ENCODE peak calls at places on chromosomes 12 and 14, in four cellular contexts. D, G, X and L are unnamed samples.
A peak's percentile ranks its signal among the peaks of the same experiment; 100 is the strongest.

GRCh38 chr14:87522575-87522974 is 470.4 kb downstream of the GALC start:
- DNase-seq in D (peak; percentile 22), G (no peak), X (no peak), L (peak; percentile 64)

GRCh38 chr14:41505491-41505890 is 101.2 kb upstream of the LRFN5 start:
- DNase-seq in D (peak; percentile 5), G (no peak), X (no peak), L (no peak)

GRCh38 chr14:70804556-70805162 is 4.7 kb downstream of the MAP3K9 start:
- DNase-seq in D (no peak), G (no peak), X (no peak), L (no peak)

GRCh38 chr12:108664338-108665258 is 30.9 kb upstream of the SELPLG start:
- DNase-seq in D (peak; percentile 91), G (peak; percentile 93), X (peak; percentile 89), L (peak; percentile 91)

GRCh38 chr12:15859136-15859535 is 23.1 kb upstream of the STRAP start:
- DNase-seq in D (no peak), G (no peak), X (no peak), L (no peak)

GRCh38 chr14:68462683-68463082 is 330.2 kb downstream of the ZFP36L1 start:
- DNase-seq in D (no peak), G (peak; percentile 22), X (no peak), L (no peak)

GRCh38 chr12:2902287-2902880 is 11.7 kb downstream of the TULP3 start:
- DNase-seq in D (peak; percentile 13), G (no peak), X (no peak), L (no peak)

GRCh38 chr12:32107376-32108267 is 975 bp downstream of the BICD1 start:
- DNase-seq in D (peak; percentile 19), G (peak; percentile 71), X (peak; percentile 18), L (peak; percentile 16)

GRCh38 chr14:72172597-72172996 is 240.4 kb downstream of the RGS6 start:
- DNase-seq in D (no peak), G (no peak), X (no peak), L (no peak)

GRCh38 chr12:111745201-111745600 is 21.5 kb upstream of the ALDH2 start:
- DNase-seq in D (no peak), G (no peak), X (no peak), L (no peak)

GRCh38 chr14:22218729-22219128 is 370.3 kb downstream of the DAD1 start:
- DNase-seq in D (no peak), G (no peak), X (no peak), L (no peak)

GRCh38 chr12:92927055-92927435 is 2.0 kb downstream of the EEA1 start:
- DNase-seq in D (peak; percentile 19), G (peak; percentile 66), X (no peak), L (no peak)

GRCh38 chr14:82047777-82048470 is 514.3 kb upstream of the SEL1L start:
- DNase-seq in D (no peak), G (no peak), X (no peak), L (no peak)

GRCh38 chr14:34063042-34063441 is 112.2 kb upstream of the EGLN3 start:
- DNase-seq in D (no peak), G (no peak), X (no peak), L (no peak)

GRCh38 chr14:32225378-32225920 is 22.4 kb upstream of the RNU6-8 start:
- DNase-seq in D (no peak), G (no peak), X (no peak), L (no peak)

GRCh38 chr12:54749191-54749818 is 101.1 kb upstream of the DCD start:
- DNase-seq in D (peak; percentile 68), G (peak; percentile 42), X (peak; percentile 34), L (peak; percentile 59)

GRCh38 chr14:22434901-22435565 is 154.0 kb downstream of the DAD1 start:
- DNase-seq in D (no peak), G (no peak), X (no peak), L (no peak)

GRCh38 chr14:92986254-92987147 is 63.6 kb downstream of the CHGA start:
- DNase-seq in D (peak; percentile 52), G (peak; percentile 52), X (no peak), L (peak; percentile 34)

GRCh38 chr14:105089746-105090492 is 24.7 kb upstream of the GPR132 start:
- DNase-seq in D (peak; percentile 11), G (no peak), X (no peak), L (no peak)

GRCh38 chr14:105092912-105093425 is 27.7 kb upstream of the GPR132 start:
- DNase-seq in D (peak; percentile 90), G (peak; percentile 44), X (peak; percentile 71), L (peak; percentile 56)

GRCh38 chr14:105092124-105092911 is 27.1 kb upstream of the GPR132 start:
- DNase-seq in D (peak; percentile 79), G (no peak), X (no peak), L (no peak)

GRCh38 chr14:105090493-105091334 is 25.5 kb upstream of the GPR132 start:
- DNase-seq in D (peak; percentile 92), G (peak; percentile 67), X (peak; percentile 95), L (peak; percentile 94)

GRCh38 chr14:105091335-105092123 is 26.3 kb upstream of the GPR132 start:
- DNase-seq in D (peak; percentile 69), G (peak; percentile 30), X (no peak), L (peak; percentile 93)
- TF ChIP-seq CTCF in D (no peak), G (no peak), X (no peak), L (no peak)

GRCh38 chr12:64256166-64256800 is 34.2 kb upstream of the KICS2 start:
- DNase-seq in D (peak; percentile 80), G (peak; percentile 54), X (no peak), L (peak; percentile 24)
- TF ChIP-seq CTCF in D (peak; percentile 74), G (peak; percentile 91), X (peak; percentile 83), L (peak; percentile 65)

DNA sequence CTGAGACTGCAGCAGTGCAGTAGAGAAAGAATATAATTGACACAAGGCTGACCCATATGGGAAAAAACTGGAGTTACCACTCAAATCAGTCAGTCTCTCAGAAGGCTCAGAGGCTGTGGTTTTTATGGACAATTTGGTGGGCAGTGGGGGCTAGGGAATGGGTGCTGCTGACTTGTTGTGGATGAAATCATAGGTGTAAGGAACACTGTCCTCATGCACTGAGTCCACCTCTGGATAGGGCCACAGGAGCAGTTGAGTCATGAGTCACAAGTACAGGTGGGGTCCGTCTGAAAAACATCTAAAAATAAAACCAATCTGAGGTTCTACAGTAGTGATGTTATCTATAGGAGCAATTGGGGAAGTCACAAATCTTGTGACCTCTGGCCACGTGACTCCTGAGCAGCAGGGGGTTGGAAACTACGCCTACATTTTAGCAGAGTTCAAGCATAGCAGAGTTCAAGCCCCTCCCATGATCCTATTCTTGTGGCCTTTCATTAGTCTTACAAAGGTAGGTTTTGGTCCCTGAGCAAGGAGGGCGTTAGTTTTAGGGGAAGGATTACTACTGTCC is 18.1 kb upstream of the SGPP1 start:
- DNase-seq in D (no peak), G (no peak), X (no peak), L (peak; percentile 6)
- TF ChIP-seq CTCF in D (no peak), G (no peak), X (no peak), L (no peak)

GRCh38 chr12:14769462-14769836 is 33.8 kb downstream of the WBP11 start:
- DNase-seq in D (peak; percentile 68), G (no peak), X (peak; percentile 59), L (peak; percentile 46)
- TF ChIP-seq CTCF in D (no peak), G (no peak), X (no peak), L (no peak)

DNA sequence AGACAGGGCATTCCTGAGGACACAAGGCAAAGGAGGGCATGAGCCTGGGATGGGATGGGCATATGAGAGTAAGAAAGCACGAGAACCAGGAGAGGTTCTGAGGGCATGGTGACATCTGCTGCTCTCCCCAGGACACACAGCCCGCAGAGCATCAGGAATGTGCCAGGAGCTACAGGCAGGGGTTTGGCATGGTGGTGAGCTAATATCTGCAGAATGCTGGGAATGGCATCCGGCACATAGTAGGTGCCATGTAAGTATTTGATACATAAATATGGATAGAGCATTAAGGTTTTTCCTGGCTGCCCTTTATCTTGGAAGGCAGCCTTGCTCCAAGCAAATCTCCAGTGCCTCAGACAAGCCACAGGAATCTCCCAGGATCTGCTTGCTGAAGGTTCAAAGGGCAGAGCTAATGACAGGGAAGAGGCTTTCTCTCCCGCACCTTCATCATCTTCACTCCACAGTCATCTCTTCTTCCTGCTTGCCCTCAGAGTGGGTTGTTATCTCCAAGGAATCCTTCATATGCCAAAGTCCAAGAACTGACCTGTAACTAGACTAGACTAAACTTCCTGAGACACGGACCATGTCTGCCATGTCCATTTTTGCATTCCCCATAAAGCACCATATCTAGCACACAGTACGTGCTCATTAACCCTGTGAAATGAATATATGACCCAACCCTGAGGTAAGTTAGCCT is 62.0 kb upstream of the SCN8A start:
- DNase-seq in D (no peak), G (peak; percentile 15), X (no peak), L (no peak)
- TF ChIP-seq CTCF in D (no peak), G (no peak), X (no peak), L (no peak)

GRCh38 chr12:11787437-11787836 is 138.0 kb downstream of the ETV6 start:
- DNase-seq in D (no peak), G (no peak), X (no peak), L (no peak)

GRCh38 chr12:11787921-11788849 is 138.7 kb downstream of the ETV6 start:
- DNase-seq in D (no peak), G (no peak), X (no peak), L (no peak)

GRCh38 chr12:11785722-11786121 is 136.2 kb downstream of the ETV6 start:
- DNase-seq in D (no peak), G (no peak), X (no peak), L (no peak)

GRCh38 chr12:11782914-11783420 is 133.5 kb downstream of the ETV6 start:
- DNase-seq in D (no peak), G (no peak), X (no peak), L (no peak)

GRCh38 chr12:11786638-11787365 is 137.3 kb downstream of the ETV6 start:
- DNase-seq in D (no peak), G (no peak), X (no peak), L (no peak)
- TF ChIP-seq CTCF in D (no peak), G (no peak), X (no peak), L (no peak)

DNA sequence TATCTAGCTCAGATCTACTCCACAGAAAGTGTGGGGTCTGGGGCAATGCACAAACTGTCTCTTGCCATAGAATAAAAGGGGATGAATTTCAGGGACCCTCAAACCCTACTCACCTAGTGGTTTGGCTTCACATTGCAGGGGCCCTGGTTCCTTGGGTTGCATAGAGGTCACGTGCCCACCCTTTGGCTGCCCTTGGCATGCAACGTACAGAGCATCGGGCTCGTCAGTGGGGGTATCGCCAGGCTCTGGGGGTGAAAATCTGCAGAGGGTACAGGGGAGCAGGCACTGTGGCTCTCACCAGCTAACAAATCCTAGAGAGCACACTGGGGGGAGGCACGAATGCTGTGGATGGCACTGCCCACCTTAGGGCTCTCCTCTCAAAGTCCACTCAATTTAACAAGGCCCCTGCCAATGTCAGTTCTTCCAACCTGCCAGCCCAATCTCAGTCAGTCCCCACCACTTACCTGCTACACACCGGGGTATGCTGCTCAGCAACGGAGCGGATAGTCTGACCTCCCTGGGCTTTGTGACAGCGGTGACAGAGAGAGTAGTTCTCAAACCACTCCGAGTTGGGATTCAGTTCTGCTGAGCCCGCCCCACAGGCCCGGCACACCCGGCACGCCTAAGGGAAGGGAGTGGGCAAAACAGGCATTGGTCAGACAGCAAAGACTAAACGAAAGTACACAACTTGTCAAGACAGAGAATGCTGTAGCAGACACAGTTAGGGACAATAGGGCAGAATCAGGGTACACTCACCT is 8.0 kb downstream of the KMT2D start:
- DNase-seq in D (no peak), G (no peak), X (no peak), L (no peak)
- TF ChIP-seq CTCF in D (no peak), G (peak; percentile 43), X (no peak), L (no peak)